ENCODE peak calls at places on chromosome 22, in ten cellular contexts. O, R, K, P, J, C, S, W, N and U are unnamed samples. For H3K4me1, the result is how much of the 10 kb centered on the place peaks cover.

GRCh38 chr22:20428496-20429253 is 8.9 kb downstream of the SCARF2 start:
- DNase-seq in K (no peak), S (no peak), R (no peak), J (no peak), N (no peak), W (no peak), C (no peak), P (no peak), O (no peak), U (no peak)

GRCh38 chr22:25582946-25583345 is 18.5 kb downstream of the GRK3 start:
- DNase-seq in C (no peak), J (no peak), P (no peak), N (no peak), R (no peak), K (no peak), O (no peak), S (no peak), W (no peak), U (no peak)

GRCh38 chr22:33000342-33001280 is 57.6 kb downstream of the SYN3 start:
- DNase-seq in W (peak), P (peak), R (peak), S (no peak), C (peak), O (peak), K (peak), J (peak), N (peak), U (peak)

GRCh38 chr22:49301398-49302149 is 526.1 kb downstream of the BRD1 start:
- DNase-seq in S (no peak), C (no peak), R (no peak), N (peak), W (no peak), J (no peak), K (peak), P (no peak), O (no peak), U (peak)

GRCh38 chr22:44522526-44523170 is 24.6 kb upstream of the RTL6 start:
- DNase-seq in W (no peak), O (no peak), S (no peak), P (no peak), C (no peak), R (no peak), K (no peak), N (no peak), J (no peak), U (no peak)

GRCh38 chr22:19723165-19723989 is at the start of gene GP1BB:
- DNase-seq in R (no peak), C (peak), W (peak), P (no peak), S (no peak), K (peak), J (peak), N (no peak), O (peak), U (no peak)

GRCh38 chr22:38824587-38824986 is 19.2 kb downstream of the NPTXR start:
- DNase-seq in S (no peak), C (peak), P (no peak), K (peak), J (peak), R (no peak), W (peak), N (no peak), O (peak), U (peak)

GRCh38 chr22:37465721-37466120 is 20.5 kb downstream of the MFNG start:
- DNase-seq in J (no peak), P (no peak), O (no peak), S (no peak), R (no peak), C (no peak), W (no peak), N (no peak), K (no peak), U (no peak)

GRCh38 chr22:45731041-45731797 is 59.6 kb downstream of the ATXN10 start:
- DNase-seq in C (no peak), S (no peak), O (no peak), P (no peak), W (no peak), N (no peak), J (no peak), R (no peak), K (no peak), U (peak)

GRCh38 chr22:22070371-22070824 is 87.8 kb upstream of the TOP3B start:
- DNase-seq in S (no peak), J (no peak), K (no peak), P (no peak), W (no peak), C (no peak), R (no peak), N (no peak), O (peak), U (no peak)

GRCh38 chr22:22704156-22704946 is 59.9 kb downstream of the GGTLC2 start:
- DNase-seq in R (no peak), J (no peak), C (no peak), P (no peak), N (no peak), S (no peak), W (no peak), O (no peak), K (no peak), U (peak)

GRCh38 chr22:37353839-37354238 is 71.5 kb downstream of the CYTH4 start:
- DNase-seq in K (no peak), N (no peak), S (no peak), J (no peak), C (no peak), P (no peak), O (peak), R (no peak), W (no peak), U (peak)

GRCh38 chr22:46432164-46433068 is 96.9 kb downstream of the TRMU start:
- DNase-seq in N (no peak), S (no peak), C (no peak), R (no peak), O (no peak), J (no peak), K (no peak), P (no peak), W (peak), U (no peak)

GRCh38 chr22:33848251-33848650 is 72.0 kb downstream of the LARGE1 start:
- DNase-seq in P (no peak), W (no peak), R (no peak), J (no peak), N (no peak), O (no peak), S (no peak), C (no peak), K (no peak), U (no peak)

GRCh38 chr22:37242395-37242918 is 1.6 kb downstream of the RAC2 start:
- DNase-seq in J (peak), C (peak), W (peak), S (peak), R (peak), P (no peak), N (peak), O (peak), K (peak), U (no peak)

GRCh38 chr22:43969021-43969878 is 14.0 kb downstream of the SAMM50 start:
- DNase-seq in K (no peak), O (no peak), J (no peak), C (no peak), S (no peak), P (no peak), N (no peak), R (no peak), W (no peak), U (no peak)

GRCh38 chr22:49055406-49055805 is 772.3 kb downstream of the BRD1 start:
- DNase-seq in W (no peak), C (no peak), O (no peak), S (no peak), N (no peak), K (no peak), P (no peak), J (no peak), R (no peak), U (no peak)

GRCh38 chr22:45764051-45764450 is 92.4 kb downstream of the ATXN10 start:
- DNase-seq in N (no peak), O (no peak), K (no peak), S (no peak), W (no peak), C (no peak), P (no peak), J (no peak), R (no peak), U (no peak)

GRCh38 chr22:33883961-33884808 is 36.1 kb downstream of the LARGE1 start:
- DNase-seq in O (peak), S (no peak), K (no peak), J (no peak), R (no peak), N (no peak), P (no peak), C (peak), W (peak), U (no peak)

GRCh38 chr22:24390576-24390975 is 36.8 kb upstream of the ADORA2A start:
- DNase-seq in C (no peak), N (no peak), O (no peak), R (peak), S (no peak), W (no peak), K (no peak), J (peak), P (no peak), U (no peak)

GRCh38 chr22:22507743-22508273 is 734 bp downstream of the ZNF280B start:
- DNase-seq in R (no peak), O (no peak), W (no peak), N (no peak), K (no peak), C (no peak), S (no peak), J (no peak), P (no peak), U (peak)

GRCh38 chr22:37556750-37557149 is 3.5 kb upstream of the CDC42EP1 start:
- DNase-seq in N (no peak), W (no peak), P (no peak), O (no peak), K (peak), J (no peak), R (no peak), C (no peak), S (no peak), U (no peak)

GRCh38 chr22:46995501-46996360 is 233.3 kb downstream of the TBC1D22A start:
- DNase-seq in O (no peak), J (no peak), K (no peak), W (no peak), P (no peak), S (no peak), R (no peak), N (no peak), C (no peak), U (no peak)

GRCh38 chr22:45892681-45893461 is 84.1 kb downstream of the WNT7B start:
- DNase-seq in K (peak), P (no peak), C (no peak), S (no peak), W (peak), N (peak), J (no peak), O (no peak), R (no peak), U (no peak)

GRCh38 chr22:21697866-21698265 is 32.1 kb downstream of the PPIL2 start:
- DNase-seq in O (no peak), R (no peak), W (no peak), J (no peak), S (no peak), K (no peak), P (no peak), C (no peak), N (no peak), U (no peak)

GRCh38 chr22:23414727-23415489 is 165.2 kb downstream of the IGLL1 start:
- DNase-seq in K (no peak), J (no peak), C (no peak), S (no peak), N (peak), W (no peak), P (no peak), R (no peak), O (no peak), U (no peak)

GRCh38 chr22:42697542-42698013 is 23.1 kb downstream of the A4GALT start:
- DNase-seq in J (peak), O (peak), P (no peak), K (peak), C (peak), W (peak), N (no peak), S (no peak), R (peak), U (peak)

GRCh38 chr22:45579306-45579705 is 76.6 kb downstream of the FBLN1 start:
- DNase-seq in S (no peak), J (no peak), C (no peak), P (no peak), K (peak), W (no peak), N (no peak), R (no peak), O (no peak), U (no peak)

GRCh38 chr22:25744694-25745093 is 2.7 kb downstream of the MYO18B start:
- DNase-seq in R (no peak), P (no peak), J (no peak), K (no peak), O (no peak), C (no peak), S (no peak), W (no peak), N (no peak), U (no peak)

GRCh38 chr22:32967285-32968101 is 90.7 kb downstream of the SYN3 start:
- DNase-seq in N (no peak), C (no peak), W (no peak), S (no peak), R (no peak), J (no peak), O (no peak), P (no peak), K (no peak), U (no peak)

GRCh38 chr22:48710410-48710809 is 1117.3 kb downstream of the BRD1 start:
- DNase-seq in K (no peak), W (no peak), C (no peak), N (peak), P (no peak), R (no peak), J (no peak), S (no peak), O (no peak), U (no peak)

GRCh38 chr22:43170131-43170480 is 16.8 kb downstream of the TTLL12 start:
- DNase-seq in P (no peak), R (no peak), O (no peak), J (no peak), W (no peak), N (no peak), C (no peak), K (no peak), S (no peak), U (no peak)

GRCh38 chr22:45305456-45306065 is 4.2 kb upstream of the FAM118A start:
- DNase-seq in N (no peak), K (no peak), P (no peak), J (no peak), O (peak), C (no peak), S (no peak), W (no peak), R (no peak), U (no peak)

GRCh38 chr22:23684561-23685031 is 6.2 kb upstream of the RGL4 start:
- DNase-seq in S (no peak), K (no peak), C (no peak), N (no peak), R (no peak), W (no peak), P (peak), O (no peak), J (no peak), U (no peak)

GRCh38 chr22:27159716-27160295 is 502.4 kb downstream of the MIAT start:
- DNase-seq in W (no peak), N (no peak), R (no peak), O (no peak), C (no peak), P (no peak), J (no peak), K (no peak), S (no peak), U (no peak)

DNA sequence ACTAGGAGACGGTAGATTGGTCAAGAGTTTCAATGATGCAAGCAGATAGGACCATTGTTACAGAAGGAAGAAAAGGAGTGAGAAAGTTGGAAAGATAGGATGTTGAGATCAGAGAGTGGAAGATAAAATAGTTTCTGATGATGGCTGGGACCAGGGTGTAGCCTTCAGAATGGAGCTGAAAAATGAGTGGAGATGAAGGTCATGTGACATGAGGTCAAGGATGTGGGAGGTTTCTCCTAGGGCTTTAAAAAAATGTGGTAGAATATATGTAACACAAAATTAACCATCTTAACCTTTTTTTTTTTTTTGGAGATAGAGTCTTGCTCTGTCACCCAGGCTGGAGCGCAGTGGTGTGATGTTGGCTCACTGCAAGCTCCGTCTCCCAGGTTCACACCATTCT is 18.3 kb upstream of the PEX26 start:
- DNase-seq in O (no peak), R (no peak), C (no peak), S (no peak), W (no peak), J (no peak), N (no peak), K (no peak), P (no peak), U (no peak)
- H3K4me1 ChIP-seq in O (under half), R (under half), C (under half), S (under half), W (under half), J (half or more), N (under half), K (under half), P (under half), U (half or more)

GRCh38 chr22:28229566-28230483 is 310.8 kb upstream of the PITPNB start:
- DNase-seq in C (no peak), K (no peak), S (no peak), W (no peak), J (no peak), R (no peak), N (no peak), O (no peak), P (no peak), U (no peak)

GRCh38 chr22:28232231-28232630 is 313.2 kb upstream of the PITPNB start:
- DNase-seq in P (no peak), O (no peak), R (no peak), J (no peak), N (no peak), S (no peak), K (no peak), W (no peak), C (no peak), U (no peak)

GRCh38 chr22:28237092-28237491 is 318.0 kb upstream of the PITPNB start:
- DNase-seq in P (no peak), S (no peak), O (no peak), C (no peak), R (peak), K (no peak), N (no peak), J (no peak), W (no peak), U (no peak)

GRCh38 chr22:28230682-28231081 is 311.6 kb upstream of the PITPNB start:
- DNase-seq in W (no peak), O (no peak), C (no peak), J (no peak), R (no peak), S (no peak), P (no peak), K (no peak), N (no peak), U (no peak)

DNA sequence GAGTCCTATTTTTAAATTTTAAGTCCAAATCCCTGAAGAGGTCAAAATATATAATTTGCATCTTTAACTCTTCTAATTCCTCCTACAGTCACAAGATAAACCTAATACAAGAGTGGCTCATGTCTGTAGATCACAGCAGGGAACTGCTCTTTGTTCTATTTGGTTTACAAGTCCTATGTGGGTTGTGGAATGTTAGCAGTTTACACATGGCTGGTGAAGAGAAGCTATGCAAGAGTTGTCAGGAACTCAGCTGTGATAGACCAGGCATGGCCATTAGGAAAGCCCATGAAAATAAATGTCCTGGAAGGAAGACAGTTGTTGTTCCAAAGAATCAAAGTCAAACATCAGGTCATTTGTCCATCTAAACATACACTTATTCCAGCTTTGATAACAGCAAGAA is 312.4 kb upstream of the PITPNB start:
- DNase-seq in K (no peak), N (no peak), R (no peak), P (no peak), O (no peak), S (no peak), C (no peak), J (no peak), W (no peak), U (no peak)
- H3K27ac ChIP-seq in K (no peak), N (no peak), R (no peak), P (no peak), O (no peak), S (no peak), C (no peak), J (no peak), W (no peak), U (no peak)

DNA sequence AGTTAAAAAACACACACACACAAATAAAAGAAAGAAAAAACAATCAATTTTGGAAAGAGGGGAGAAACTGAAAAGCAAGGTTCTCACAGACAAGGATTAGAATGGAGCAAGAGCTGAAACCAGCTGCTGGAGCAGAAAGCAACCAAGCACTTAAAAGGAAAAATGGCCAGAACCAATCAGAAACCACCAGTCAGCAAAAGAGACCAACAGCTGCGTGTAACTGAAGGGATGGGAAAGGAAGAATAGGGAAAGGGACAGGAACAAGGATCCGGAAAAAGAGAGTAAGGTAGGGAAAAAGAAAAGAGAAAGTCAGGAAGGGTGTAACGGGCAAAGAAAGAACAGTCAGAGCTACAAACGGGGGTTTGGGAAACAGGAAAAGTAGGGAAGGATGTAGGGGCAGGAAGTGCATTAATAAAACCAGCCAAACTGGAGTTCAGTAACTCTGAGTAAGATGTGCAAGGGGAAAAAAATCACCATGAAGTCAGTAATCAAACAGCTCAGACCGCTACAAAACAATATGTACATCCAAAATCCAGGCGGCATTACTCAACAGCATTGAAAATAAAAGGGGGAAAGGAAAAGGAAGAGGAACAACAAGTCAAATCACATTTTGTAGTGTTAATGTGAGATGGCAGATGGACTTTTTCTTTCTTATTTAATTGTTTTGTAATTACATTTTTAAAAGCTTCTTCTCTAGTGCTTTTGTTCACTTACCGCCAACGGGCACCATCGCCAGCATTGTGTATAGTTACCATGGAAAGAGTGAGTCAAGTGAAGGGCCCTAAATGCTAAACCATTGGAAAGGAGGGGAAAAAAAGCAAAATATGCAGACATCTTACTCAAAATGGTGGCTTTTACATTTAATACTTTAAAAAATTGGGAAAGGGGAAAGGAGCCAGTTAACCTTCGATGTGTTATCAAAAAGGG is 49.2 kb downstream of the APOL5 start:
- DNase-seq in S (no peak), J (no peak), W (no peak), R (no peak), K (no peak), P (no peak), N (no peak), C (no peak), O (no peak), U (no peak)
- H3K4me3 ChIP-seq in S (no peak), J (no peak), W (no peak), R (no peak), K (no peak), P (no peak), N (no peak), C (no peak), O (no peak), U (no peak)

DNA sequence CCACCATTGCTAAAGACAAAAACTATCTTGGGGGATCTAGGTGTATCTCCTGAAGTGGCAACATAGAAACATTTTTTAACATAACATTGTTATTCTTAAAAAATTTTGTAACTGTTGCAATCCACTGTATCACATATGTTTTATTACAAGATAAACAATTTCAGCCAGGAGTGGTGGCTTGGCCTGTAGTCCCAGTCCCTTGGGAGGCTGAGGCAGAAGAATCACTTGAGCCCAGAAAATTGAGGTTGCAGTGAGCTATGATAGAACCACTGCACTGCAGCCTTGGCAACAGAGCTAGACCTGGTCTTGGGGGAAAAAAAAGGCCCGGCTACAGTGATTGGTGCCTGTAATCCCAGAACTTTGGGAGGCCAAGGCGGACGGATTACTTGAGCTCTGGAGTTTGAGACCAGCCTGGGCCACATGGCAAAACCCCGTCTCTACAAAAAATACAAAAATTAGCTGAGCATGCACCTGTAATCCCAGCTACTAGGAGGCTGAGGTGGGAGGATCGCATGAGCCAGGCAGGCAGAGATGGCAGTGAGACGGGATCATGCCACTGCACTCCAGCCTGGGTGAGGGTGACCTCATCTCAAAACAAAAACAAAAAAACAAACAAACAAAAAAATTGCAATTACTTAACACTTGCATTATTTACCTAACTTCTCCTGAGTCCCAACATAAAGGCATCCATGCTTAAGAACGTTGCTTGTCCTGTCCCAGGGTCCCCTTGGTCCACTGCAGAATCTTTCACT is 1.5 kb upstream of the DEPDC5 start:
- DNase-seq in S (no peak), O (no peak), C (no peak), W (no peak), J (peak), P (no peak), N (no peak), R (no peak), K (no peak), U (no peak)
- H3K4me1 ChIP-seq in S (under half), O (under half), C (half or more), W (half or more), J (half or more), P (half or more), N (under half), R (under half), K (under half), U (under half)